ENCODE peak calls at places on chromosomes 7 and 10, in six cellular contexts. Z, L, W, E, D and G are unnamed samples. For H3K4me1, the result is how much of the 10 kb centered on the place peaks cover.

GRCh38 chr7:79893991-79894390 is 240.6 kb upstream of the GNAI1 start:
- DNase-seq in Z (no peak), W (no peak), L (no peak), E (no peak), D (no peak), G (no peak)

GRCh38 chr10:4503076-4503475 is 322.9 kb upstream of the AKR1E2 start:
- DNase-seq in Z (no peak), L (no peak), D (no peak), W (no peak), E (no peak), G (no peak)

GRCh38 chr7:130593033-130593432 is 75.5 kb downstream of the COPG2 start:
- DNase-seq in W (no peak), Z (no peak), D (peak), E (no peak), L (peak), G (no peak)

GRCh38 chr10:112952282-112952991 is 2.4 kb downstream of the TCF7L2 start:
- DNase-seq in Z (peak), W (no peak), L (peak), D (no peak), E (peak), G (peak)

GRCh38 chr7:48084727-48085432 is 4.2 kb upstream of the UPP1 start:
- DNase-seq in W (peak), D (peak), Z (peak), L (peak), E (peak), G (no peak)

GRCh38 chr7:92259610-92260247 is 14.0 kb downstream of the ANKIB1 start:
- DNase-seq in W (no peak), Z (no peak), D (no peak), L (no peak), E (no peak), G (no peak)

GRCh38 chr10:101087965-101088364 is 26.2 kb downstream of the KAZALD1 start:
- DNase-seq in L (no peak), Z (no peak), W (no peak), D (no peak), E (no peak), G (no peak)

GRCh38 chr7:28311670-28312069 is 100.6 kb upstream of the CREB5 start:
- DNase-seq in E (no peak), D (no peak), L (no peak), Z (no peak), W (no peak), G (no peak)

GRCh38 chr7:93055543-93056107 is 62.2 kb downstream of the SAMD9 start:
- DNase-seq in Z (no peak), E (no peak), W (peak), L (no peak), D (peak), G (no peak)

GRCh38 chr10:27529010-27529783 is 25.1 kb downstream of the RAB18 start:
- DNase-seq in L (no peak), W (no peak), Z (no peak), D (no peak), E (no peak), G (no peak)

GRCh38 chr10:7408003-7408493 is 2.8 kb downstream of the SFMBT2 start:
- DNase-seq in D (no peak), W (peak), Z (peak), E (peak), L (peak), G (peak)

GRCh38 chr10:70169661-70170364 is 501 bp downstream of the SAR1A start:
- DNase-seq in Z (no peak), D (no peak), W (peak), L (no peak), E (no peak), G (peak)

GRCh38 chr7:128197989-128198580 is 43.0 kb upstream of the LEP start:
- DNase-seq in E (no peak), W (no peak), D (no peak), Z (no peak), L (no peak), G (no peak)

GRCh38 chr7:141702047-141702567 is at the start of gene DENND11:
- DNase-seq in D (peak), Z (peak), E (peak), L (peak), W (peak), G (peak)

GRCh38 chr10:57468886-57469432 is 798.7 kb downstream of the IPMK start:
- DNase-seq in W (no peak), L (no peak), E (no peak), D (no peak), Z (no peak), G (no peak)

GRCh38 chr7:51187941-51188340 is 128.7 kb downstream of the COBL start:
- DNase-seq in D (no peak), L (no peak), W (no peak), E (peak), Z (peak), G (no peak)

GRCh38 chr7:31110331-31111108 is 58.4 kb downstream of the ADCYAP1R1 start:
- DNase-seq in D (no peak), E (no peak), W (no peak), L (no peak), Z (no peak), G (no peak)

GRCh38 chr10:58299580-58299979 is 30.6 kb downstream of the CISD1 start:
- DNase-seq in E (no peak), D (peak), L (peak), W (peak), Z (peak), G (no peak)

GRCh38 chr10:48287417-48288391 is 13.2 kb upstream of the FRMPD2 start:
- DNase-seq in D (peak), E (peak), L (peak), W (no peak), Z (peak), G (no peak)

GRCh38 chr7:145655666-145656065 is 460.9 kb upstream of the CNTNAP2 start:
- DNase-seq in L (no peak), W (no peak), Z (no peak), E (no peak), D (no peak), G (no peak)

GRCh38 chr10:96685297-96685696 is 35.0 kb downstream of the PIK3AP1 start:
- DNase-seq in W (no peak), Z (no peak), E (no peak), L (no peak), D (no peak), G (no peak)

GRCh38 chr7:128425851-128426250 is 16.1 kb upstream of the IMPDH1 start:
- DNase-seq in L (peak), D (peak), Z (peak), W (peak), E (peak), G (peak)

GRCh38 chr10:129774736-129775401 is 189.2 kb downstream of the EBF3 start:
- DNase-seq in L (no peak), D (no peak), E (no peak), W (no peak), Z (no peak), G (peak)

GRCh38 chr7:101502466-101503098 is 126.5 kb downstream of the MYL10 start:
- DNase-seq in E (no peak), D (no peak), Z (no peak), L (no peak), W (no peak), G (no peak)

GRCh38 chr7:47725031-47725780 is 143.3 kb upstream of the TNS3 start:
- DNase-seq in L (no peak), W (peak), D (peak), E (no peak), Z (no peak), G (no peak)

GRCh38 chr7:47320296-47320695 is 261.6 kb downstream of the TNS3 start:
- DNase-seq in D (peak), E (no peak), Z (no peak), W (no peak), L (no peak), G (no peak)

GRCh38 chr10:119498889-119499864 is 43.3 kb downstream of the RGS10 start:
- DNase-seq in E (no peak), D (no peak), Z (no peak), W (no peak), L (no peak), G (no peak)

GRCh38 chr7:30276203-30276900 is 8.0 kb upstream of the ZNRF2 start:
- DNase-seq in W (peak), E (no peak), Z (peak), L (peak), D (peak), G (no peak)

GRCh38 chr7:143405158-143405557 is 3.5 kb downstream of the EPHA1 start:
- DNase-seq in D (no peak), E (peak), Z (peak), L (no peak), W (no peak), G (no peak)

GRCh38 chr10:69912584-69912983 is 110.9 kb downstream of the COL13A1 start:
- DNase-seq in L (no peak), Z (no peak), W (peak), D (no peak), E (no peak), G (no peak)

GRCh38 chr10:78371118-78371517 is 337.5 kb downstream of the RPS24 start:
- DNase-seq in W (no peak), D (no peak), L (no peak), E (no peak), Z (peak), G (no peak)

GRCh38 chr7:114084381-114085312 is 165.8 kb upstream of the PPP1R3A start:
- DNase-seq in D (no peak), E (peak), L (peak), W (peak), Z (peak), G (peak)

GRCh38 chr7:16098585-16099179 is 322.7 kb downstream of the CRPPA start:
- DNase-seq in D (peak), E (no peak), L (no peak), W (peak), Z (no peak), G (no peak)

GRCh38 chr7:8325067-8325466 is 63.1 kb upstream of the ICA1 start:
- DNase-seq in Z (no peak), E (no peak), L (no peak), W (no peak), D (peak), G (no peak)

GRCh38 chr7:29005829-29006228 is 47.7 kb upstream of the TRIL start:
- DNase-seq in Z (no peak), D (peak), L (no peak), W (no peak), E (no peak), G (no peak)

GRCh38 chr10:80468806-80469421 is 14.8 kb downstream of the TSPAN14 start:
- DNase-seq in W (no peak), E (no peak), Z (no peak), D (no peak), L (no peak), G (no peak)

GRCh38 chr7:601573-602340 is 82.1 kb upstream of the PDGFA start:
- DNase-seq in L (peak), D (no peak), Z (no peak), E (peak), W (peak), G (peak)
- H3K4me3 ChIP-seq in L (no peak), D (no peak), Z (no peak), E (peak), W (no peak), G (peak)

GRCh38 chr7:137985253-137985896 is 16.5 kb downstream of the CREB3L2 start:
- DNase-seq in D (no peak), W (peak), Z (no peak), E (no peak), L (no peak), G (no peak)

GRCh38 chr7:137984181-137985041 is 17.5 kb downstream of the CREB3L2 start:
- DNase-seq in Z (no peak), L (no peak), D (no peak), W (no peak), E (no peak), G (no peak)

GRCh38 chr7:137986252-137987010 is 15.5 kb downstream of the CREB3L2 start:
- DNase-seq in Z (peak), L (peak), E (no peak), W (no peak), D (no peak), G (no peak)

GRCh38 chr7:137987011-137987334 is 14.9 kb downstream of the CREB3L2 start:
- DNase-seq in W (peak), E (no peak), L (no peak), Z (no peak), D (no peak), G (no peak)

DNA sequence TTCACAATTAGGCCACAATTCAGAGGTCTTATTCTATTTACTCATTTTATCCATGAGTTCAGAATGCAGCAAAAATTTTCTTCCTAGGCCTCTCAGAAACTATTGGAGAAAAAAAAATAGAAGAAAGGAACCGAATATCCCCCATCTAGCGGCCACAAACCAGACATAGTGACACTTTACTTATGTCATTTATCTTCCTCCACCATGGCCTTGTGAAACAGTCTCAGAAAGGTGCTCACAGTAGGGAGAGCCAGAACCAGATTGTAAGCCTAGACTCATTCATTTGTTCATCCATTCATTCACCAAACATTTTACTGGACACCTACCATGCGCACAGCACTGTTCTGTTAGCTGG is 16.0 kb downstream of the CREB3L2 start:
- DNase-seq in W (no peak), L (no peak), Z (no peak), D (no peak), E (no peak), G (no peak)
- H3K4me1 ChIP-seq in W (half or more), L (half or more), Z (half or more), D (under half), E (half or more), G (half or more)

DNA sequence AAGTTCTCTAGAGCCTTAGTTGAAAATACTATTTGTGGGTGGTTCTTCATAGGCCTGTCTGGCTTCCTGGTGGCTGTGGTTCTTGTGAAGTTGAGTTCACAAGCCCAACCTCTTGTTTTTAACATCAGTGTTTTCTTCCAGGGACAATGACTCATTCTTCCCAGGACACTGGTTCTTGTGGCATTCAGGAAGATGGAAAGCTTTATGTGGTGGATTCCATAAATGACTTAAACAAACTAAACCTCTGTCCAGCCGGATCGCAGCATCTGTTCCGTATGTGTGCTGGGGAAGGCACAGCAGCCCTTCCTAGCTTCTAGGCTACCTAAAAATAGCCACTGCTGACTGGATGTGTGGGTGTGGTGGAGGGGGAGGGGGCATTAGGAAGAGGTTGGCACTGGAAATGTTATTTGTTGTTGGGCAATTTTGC is 3.9 kb downstream of the LSMEM1 start:
- DNase-seq in L (peak), D (peak), W (peak), E (peak), Z (no peak), G (no peak)
- TF ChIP-seq CTCF in L (no peak), D (no peak), W (no peak), E (no peak), Z (no peak), G (no peak)

GRCh38 chr7:27172388-27172774 is 1.7 kb downstream of the HOXA10 start:
- DNase-seq in Z (no peak), D (no peak), L (no peak), W (peak), E (peak), G (no peak)
- H3K4me3 ChIP-seq in Z (no peak), D (peak), L (no peak), W (peak), E (peak), G (peak)